ENCODE peak calls at places on chromosomes 6 and 20, in ten cellular contexts. J is neural progenitor cell, D is heart right ventricle, T is adipocyte, P is lower lobe of right lung, B is lower leg skin, X is suprapubic skin, Z is left ventricle myocardium inferior, V is cardiac fibroblast, N is fibroblast of the aortic adventitia. A is an unnamed sample.
A peak's percentile ranks its signal among the peaks of the same experiment; 100 is the strongest.

GRCh38 chr6:137820952-137821351 is 46.1 kb upstream of the TNFAIP3 start:
- DNase-seq in J (no peak), D (no peak), T (peak; percentile 39), P (no peak), B (no peak), X (no peak), Z (no peak), V (peak; percentile 78), N (peak; percentile 86), A (no peak)

GRCh38 chr6:246349-246748 is 45.9 kb upstream of the DUSP22 start:
- DNase-seq in J (no peak), D (no peak), T (no peak), P (no peak), B (no peak), X (no peak), Z (no peak), V (peak; percentile 27), N (no peak), A (no peak)

GRCh38 chr20:57076202-57076651 is 190.2 kb downstream of the BMP7 start:
- DNase-seq in J (no peak), D (no peak), T (peak; percentile 46), P (no peak), B (no peak), X (no peak), Z (no peak), V (no peak), N (peak; percentile 5), A (no peak)

GRCh38 chr6:33000053-33000452 is 9.3 kb downstream of the HLA-DOA start:
- DNase-seq in J (peak; percentile 70), D (no peak), T (no peak), P (no peak), B (no peak), X (no peak), Z (no peak), V (no peak), N (no peak), A (no peak)

GRCh38 chr20:44768854-44769480 is 23.3 kb downstream of the KCNK15 start:
- DNase-seq in J (no peak), D (no peak), T (no peak), P (no peak), B (no peak), X (no peak), Z (no peak), V (no peak), N (no peak), A (no peak)

GRCh38 chr6:168451805-168452204 is 10.8 kb downstream of the SMOC2 start:
- DNase-seq in J (peak; percentile 50), D (no peak), T (no peak), P (no peak), B (no peak), X (no peak), Z (no peak), V (no peak), N (no peak), A (no peak)

GRCh38 chr20:5658897-5659296 is 91.3 kb upstream of the SHLD1 start:
- DNase-seq in J (no peak), D (peak; percentile 63), T (peak; percentile 71), P (peak; percentile 70), B (peak; percentile 83), X (peak; percentile 82), Z (peak; percentile 50), V (peak; percentile 96), N (peak; percentile 97), A (peak; percentile 96)

GRCh38 chr6:36383608-36384007 is 3.9 kb downstream of the ETV7 start:
- DNase-seq in J (no peak), D (no peak), T (no peak), P (no peak), B (no peak), X (no peak), Z (no peak), V (no peak), N (peak; percentile 24), A (no peak)

GRCh38 chr6:95693108-95693507 is 115.8 kb downstream of the MANEA start:
- DNase-seq in J (peak; percentile 55), D (no peak), T (peak; percentile 3), P (no peak), B (no peak), X (no peak), Z (no peak), V (peak; percentile 5), N (no peak), A (no peak)

GRCh38 chr6:13068558-13069210 is 259.7 kb downstream of the TBC1D7 start:
- DNase-seq in J (no peak), D (no peak), T (no peak), P (no peak), B (no peak), X (no peak), Z (no peak), V (no peak), N (no peak), A (no peak)

GRCh38 chr6:144215402-144215931 is 65.2 kb downstream of the STX11 start:
- DNase-seq in J (no peak), D (peak; percentile 22), T (peak; percentile 28), P (peak; percentile 62), B (peak; percentile 32), X (no peak), Z (peak; percentile 34), V (peak; percentile 44), N (peak; percentile 46), A (no peak)

GRCh38 chr20:59386819-59387218 is 86.4 kb downstream of the EDN3 start:
- DNase-seq in J (peak; percentile 63), D (no peak), T (peak; percentile 41), P (no peak), B (no peak), X (no peak), Z (no peak), V (no peak), N (no peak), A (no peak)

GRCh38 chr6:82331031-82331773 is 32.4 kb upstream of the TPBG start:
- DNase-seq in J (peak; percentile 37), D (no peak), T (peak; percentile 66), P (no peak), B (no peak), X (no peak), Z (no peak), V (peak; percentile 59), N (peak; percentile 68), A (no peak)

GRCh38 chr6:17018425-17018824 is 83.4 kb upstream of the STMND1 start:
- DNase-seq in J (no peak), D (no peak), T (no peak), P (no peak), B (no peak), X (no peak), Z (no peak), V (no peak), N (no peak), A (no peak)

GRCh38 chr6:85111481-85112001 is 338.3 kb upstream of the NT5E start:
- DNase-seq in J (peak; percentile 17), D (no peak), T (no peak), P (no peak), B (no peak), X (no peak), Z (peak; percentile 24), V (peak; percentile 70), N (no peak), A (no peak)

GRCh38 chr6:85113934-85114582 is 335.8 kb upstream of the NT5E start:
- DNase-seq in J (no peak), D (no peak), T (no peak), P (no peak), B (no peak), X (no peak), Z (no peak), V (peak; percentile 52), N (peak; percentile 63), A (peak; percentile 63)

GRCh38 chr6:85114583-85114939 is 335.3 kb upstream of the NT5E start:
- DNase-seq in J (no peak), D (no peak), T (no peak), P (no peak), B (no peak), X (no peak), Z (no peak), V (no peak), N (no peak), A (no peak)

GRCh38 chr6:85112540-85112939 is 337.3 kb upstream of the NT5E start:
- DNase-seq in J (no peak), D (no peak), T (no peak), P (no peak), B (no peak), X (no peak), Z (no peak), V (no peak), N (no peak), A (no peak)

DNA sequence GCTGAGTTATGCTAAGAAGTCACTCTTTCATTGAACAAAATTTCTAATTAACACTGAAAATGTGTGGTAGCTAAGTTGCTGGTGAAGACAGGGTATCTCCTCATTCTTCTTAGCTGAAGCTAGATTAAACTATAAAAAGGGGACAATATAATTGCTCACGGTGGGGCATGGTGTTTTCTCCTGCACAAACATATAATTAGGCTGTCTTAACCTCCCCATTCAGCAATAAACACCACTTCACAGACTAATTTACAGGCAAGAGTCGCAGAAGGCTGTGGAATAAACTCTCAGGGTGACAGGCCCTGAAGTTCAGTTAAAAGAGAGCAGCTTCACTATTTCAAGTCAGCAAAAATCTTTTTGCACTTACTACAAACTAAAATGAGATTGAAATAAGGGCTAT is 338.9 kb upstream of the NT5E start:
- DNase-seq in J (no peak), D (no peak), T (no peak), P (no peak), B (no peak), X (no peak), Z (no peak), V (no peak), N (no peak), A (no peak)
- H3K4me3 ChIP-seq in J (no peak overlapping the region), D (no peak overlapping the region), T (no peak overlapping the region), P (no peak overlapping the region), B (no peak overlapping the region), X (no peak overlapping the region), Z (no peak overlapping the region), V (no peak overlapping the region), N (no peak overlapping the region), A (no peak overlapping the region)

GRCh38 chr6:19279137-19279747 is 557.9 kb upstream of the ID4 start:
- DNase-seq in J (no peak), D (no peak), T (peak; percentile 64), P (no peak), B (no peak), X (no peak), Z (no peak), V (peak; percentile 41), N (peak; percentile 69), A (no peak)
- H3K4me3 ChIP-seq in J (no peak overlapping the region), D (no peak overlapping the region), T (peak overlapping the region; percentile 47), P (no peak overlapping the region), B (no peak overlapping the region), X (no peak overlapping the region), Z (no peak overlapping the region), V (no peak overlapping the region), N (no peak overlapping the region), A (no peak overlapping the region)

GRCh38 chr6:7591770-7592169 is 1.8 kb downstream of the SNRNP48 start:
- DNase-seq in J (no peak), D (no peak), T (no peak), P (no peak), B (no peak), X (no peak), Z (no peak), V (no peak), N (no peak), A (no peak)
- H3K4me3 ChIP-seq in J (peak overlapping the region; percentile 71), D (no peak overlapping the region), T (peak overlapping the region; percentile 94), P (peak overlapping the region; percentile 94), B (no peak overlapping the region), X (no peak overlapping the region), Z (peak overlapping the region; percentile 82), V (no peak overlapping the region), N (no peak overlapping the region), A (no peak overlapping the region)

DNA sequence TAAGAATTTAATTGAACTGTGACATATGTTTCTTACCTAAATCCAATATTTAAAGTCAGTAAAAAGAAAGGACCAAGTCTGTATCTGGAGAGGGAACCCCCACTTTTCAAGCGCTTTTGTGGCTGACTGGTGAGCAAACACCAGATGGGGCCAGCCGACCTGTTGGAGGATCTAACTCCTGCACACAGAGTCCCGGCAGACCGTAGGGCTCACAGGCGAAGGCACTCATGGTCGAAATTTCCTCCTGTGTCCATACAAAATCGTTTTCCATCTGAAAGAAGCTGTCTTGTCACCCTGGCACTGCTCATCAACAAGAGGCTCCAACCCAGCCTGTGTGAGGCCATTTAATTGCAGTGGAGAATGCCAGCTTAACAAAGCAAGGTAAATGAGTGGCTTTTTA is 94.0 kb downstream of the SCML4 start:
- DNase-seq in J (peak; percentile 25), D (no peak), T (no peak), P (no peak), B (no peak), X (no peak), Z (no peak), V (no peak), N (no peak), A (no peak)
- H3K4me3 ChIP-seq in J (no peak overlapping the region), D (no peak overlapping the region), T (no peak overlapping the region), P (peak overlapping the region; percentile 39), B (no peak overlapping the region), X (no peak overlapping the region), Z (no peak overlapping the region), V (no peak overlapping the region), N (no peak overlapping the region), A (no peak overlapping the region)